ENCODE peak calls at places on chromosomes 7 and 10, in five cellular contexts. M is neural progenitor cell, D is GM23338, L is MM.1S, K is PC-9. F is an unnamed sample. For H3F3A, the result is how much of the 10 kb centered on the place peaks cover.

GRCh38 chr10:132511692-132512442 is 25.7 kb upstream of the INPP5A start:
- DNase-seq in L (no peak), M (no peak), D (no peak), K (no peak), F (no peak)

GRCh38 chr10:6046458-6047325 is 15.5 kb downstream of the IL2RA start:
- DNase-seq in L (no peak), D (no peak), M (no peak), K (no peak), F (no peak)

GRCh38 chr7:158228986-158229385 is 358.6 kb downstream of the PTPRN2 start:
- DNase-seq in L (peak), K (no peak), M (peak), D (peak), F (peak)

GRCh38 chr7:5591547-5591899 is 167.9 kb upstream of the TNRC18 start:
- DNase-seq in L (no peak), K (peak), M (peak), D (peak), F (peak)

GRCh38 chr10:101121661-101122045 is 9.4 kb upstream of the TLX1 start:
- DNase-seq in M (no peak), D (no peak), K (no peak), L (no peak), F (no peak)

GRCh38 chr7:14748461-14748860 is 154.1 kb downstream of the DGKB start:
- DNase-seq in D (no peak), M (no peak), K (no peak), L (no peak), F (peak)

GRCh38 chr7:53466396-53466795 is 431.0 kb downstream of the POM121L12 start:
- DNase-seq in L (no peak), D (no peak), K (no peak), M (no peak), F (no peak)

GRCh38 chr10:43944742-43945730 is 296.4 kb upstream of the ZNF32 start:
- DNase-seq in L (no peak), K (no peak), D (no peak), M (no peak), F (no peak)

GRCh38 chr10:131816941-131817700 is 83.7 kb upstream of the PPP2R2D start:
- DNase-seq in K (no peak), L (no peak), D (no peak), M (no peak), F (no peak)

GRCh38 chr7:75961194-75961593 is 33.2 kb downstream of the TMEM120A start:
- DNase-seq in M (peak), L (no peak), D (peak), K (no peak), F (no peak)

GRCh38 chr7:105012503-105013282 is 1.3 kb upstream of the KMT2E start:
- DNase-seq in L (peak), M (peak), K (peak), D (peak), F (peak)

GRCh38 chr7:147564771-147565476 is 1025.6 kb upstream of the C7orf33 start:
- DNase-seq in D (peak), K (no peak), L (no peak), M (no peak), F (no peak)

GRCh38 chr7:5827755-5828154 is 46.3 kb upstream of the RNF216 start:
- DNase-seq in M (peak), D (peak), L (peak), K (peak), F (peak)

GRCh38 chr7:139709460-139709859 is 68.3 kb downstream of the HIPK2 start:
- DNase-seq in K (no peak), L (no peak), M (no peak), D (no peak), F (no peak)

GRCh38 chr7:136086712-136087111 is 109.6 kb upstream of the MTPN start:
- DNase-seq in M (peak), D (peak), K (peak), L (peak), F (peak)

GRCh38 chr7:96701258-96701657 is 8.4 kb downstream of the SEM1 start:
- DNase-seq in M (peak), D (peak), K (no peak), L (no peak), F (no peak)

GRCh38 chr7:40969641-40970040 is 733.2 kb downstream of the INHBA start:
- DNase-seq in K (no peak), M (no peak), L (no peak), D (no peak), F (no peak)

GRCh38 chr10:105681051-105681450 is 1040.0 kb downstream of the SORCS3 start:
- DNase-seq in K (no peak), D (no peak), M (no peak), L (no peak), F (peak)

GRCh38 chr7:97499204-97499603 is 232.7 kb upstream of the TAC1 start:
- DNase-seq in M (peak), D (peak), K (no peak), L (peak), F (peak)

GRCh38 chr7:75762350-75762917 is 9.6 kb downstream of the CCL26 start:
- DNase-seq in M (peak), L (peak), K (peak), D (peak), F (peak)

GRCh38 chr10:78419481-78420265 is 386.0 kb downstream of the RPS24 start:
- DNase-seq in L (no peak), D (no peak), M (no peak), K (no peak), F (peak)

GRCh38 chr7:142539901-142540300 is 209.4 kb upstream of the PRSS1 start:
- DNase-seq in D (no peak), L (peak), K (peak), M (no peak), F (peak)

GRCh38 chr10:58086144-58086762 is 181.4 kb downstream of the IPMK start:
- DNase-seq in M (no peak), L (no peak), K (no peak), D (no peak), F (no peak)

GRCh38 chr10:117261501-117261900 is 20.6 kb downstream of the SLC18A2 start:
- DNase-seq in D (no peak), M (no peak), L (no peak), K (no peak), F (no peak)

GRCh38 chr10:86968271-86968993 is at the start of gene ADIRF:
- DNase-seq in K (peak), D (peak), M (no peak), L (no peak), F (peak)

GRCh38 chr10:61001731-61002122 is 57.7 kb upstream of the RHOBTB1 start:
- DNase-seq in K (no peak), M (no peak), L (no peak), D (peak), F (no peak)

GRCh38 chr10:113071446-113071845 is 121.4 kb downstream of the TCF7L2 start:
- DNase-seq in K (no peak), D (no peak), M (no peak), L (no peak), F (no peak)

GRCh38 chr7:108078156-108078781 is 51.9 kb downstream of the LAMB4 start:
- DNase-seq in M (no peak), D (no peak), K (no peak), L (no peak), F (no peak)

GRCh38 chr7:48321319-48322010 is 150.2 kb downstream of the ABCA13 start:
- DNase-seq in K (no peak), L (no peak), D (no peak), M (no peak), F (no peak)

GRCh38 chr10:5549462-5550249 is 24.9 kb downstream of the CALML3 start:
- DNase-seq in K (no peak), L (no peak), M (no peak), D (no peak), F (no peak)

GRCh38 chr7:66627151-66627681 is 1.5 kb upstream of the KCTD7 start:
- DNase-seq in L (no peak), D (no peak), K (no peak), M (no peak), F (no peak)

GRCh38 chr10:44949915-44950314 is 9.7 kb upstream of the RASSF4 start:
- DNase-seq in K (no peak), L (no peak), D (no peak), M (no peak), F (no peak)

GRCh38 chr7:155437836-155438235 is 20.1 kb upstream of the EN2 start:
- DNase-seq in K (no peak), M (no peak), L (no peak), D (no peak), F (no peak)

GRCh38 chr7:103914147-103914899 is 75.1 kb downstream of the RELN start:
- DNase-seq in D (no peak), M (no peak), L (no peak), K (no peak), F (no peak)

GRCh38 chr10:66455304-66455703 is 470.5 kb upstream of the LRRTM3 start:
- DNase-seq in L (peak), D (no peak), K (no peak), M (no peak), F (peak)
- TF ChIP-seq EZH2 in L (no peak), D (no peak), K (no peak), M (no peak), F (no peak)

GRCh38 chr10:119289227-119289925 is 82.0 kb downstream of the GRK5 start:
- DNase-seq in L (no peak), M (no peak), K (no peak), D (no peak), F (no peak)

GRCh38 chr10:119291223-119291900 is 84.0 kb downstream of the GRK5 start:
- DNase-seq in D (no peak), K (no peak), M (no peak), L (no peak), F (no peak)

GRCh38 chr10:119292968-119293367 is 85.6 kb downstream of the GRK5 start:
- DNase-seq in D (no peak), M (no peak), K (no peak), L (no peak), F (no peak)

GRCh38 chr10:119288574-119289001 is 81.2 kb downstream of the GRK5 start:
- DNase-seq in M (no peak), D (no peak), K (no peak), L (no peak), F (no peak)

DNA sequence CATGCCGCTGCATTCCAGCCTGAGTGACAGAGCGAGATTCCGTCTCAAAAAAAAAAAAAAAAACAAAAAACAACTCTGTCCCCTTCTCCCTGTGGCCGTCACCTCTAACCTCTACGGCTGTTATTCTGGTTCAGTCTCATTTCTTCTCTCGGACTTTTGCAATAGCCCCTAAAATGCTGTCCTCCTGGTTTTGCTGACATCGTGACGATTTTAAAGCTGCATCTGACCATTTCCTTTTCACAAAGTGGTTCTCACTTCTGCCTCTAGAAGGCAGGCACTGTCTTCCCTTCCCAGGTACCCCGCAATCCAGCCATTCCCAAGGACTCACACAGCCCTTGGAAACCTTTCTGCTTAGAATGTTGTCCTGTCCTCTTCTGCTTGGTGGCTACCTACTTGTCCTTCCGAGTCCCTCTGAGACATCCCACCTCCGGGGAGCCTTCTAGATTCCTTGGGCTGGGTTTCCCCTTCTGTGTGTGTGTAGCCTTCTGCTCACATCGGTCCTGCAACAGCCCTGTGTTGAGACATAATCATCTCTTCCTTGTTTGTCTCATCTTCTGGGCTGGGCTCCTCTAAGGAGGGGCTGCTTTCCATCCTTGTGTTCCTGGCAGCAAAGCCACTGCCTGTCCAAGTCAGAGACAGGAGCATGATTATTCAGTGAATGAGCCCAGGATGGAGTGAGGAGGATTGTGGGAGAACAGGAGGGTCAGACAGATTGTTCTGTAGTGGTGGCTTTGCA is 83.1 kb downstream of the GRK5 start:
- DNase-seq in D (peak), M (no peak), K (peak), L (no peak), F (no peak)
- TF ChIP-seq CTCF in D (peak), M (peak), K (peak), L (no peak), F (no peak)

DNA sequence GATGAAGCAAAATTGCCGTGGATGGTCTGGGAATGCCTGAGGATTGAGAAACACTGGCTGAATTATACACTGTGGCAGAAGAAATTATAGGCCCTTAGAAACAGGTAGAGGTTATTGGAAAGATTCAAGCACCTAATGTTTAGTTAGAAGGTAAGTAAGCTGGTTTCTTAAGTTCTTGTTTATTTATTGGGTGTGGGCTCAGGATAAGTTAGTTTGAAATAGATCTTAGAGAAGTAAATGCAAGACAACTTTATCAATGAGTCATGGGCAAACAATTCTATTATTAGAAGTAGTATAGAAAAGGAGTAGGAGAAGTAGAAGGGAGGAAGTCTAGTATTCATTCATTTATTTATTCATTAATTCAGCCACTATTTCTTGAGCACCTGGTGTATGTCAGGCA is 96.5 kb downstream of the KAT6B start:
- DNase-seq in D (no peak), K (peak), L (no peak), M (no peak), F (peak)
- H3F3A ChIP-seq in D (under half), K (half or more), L (under half), M (under half), F (under half)

DNA sequence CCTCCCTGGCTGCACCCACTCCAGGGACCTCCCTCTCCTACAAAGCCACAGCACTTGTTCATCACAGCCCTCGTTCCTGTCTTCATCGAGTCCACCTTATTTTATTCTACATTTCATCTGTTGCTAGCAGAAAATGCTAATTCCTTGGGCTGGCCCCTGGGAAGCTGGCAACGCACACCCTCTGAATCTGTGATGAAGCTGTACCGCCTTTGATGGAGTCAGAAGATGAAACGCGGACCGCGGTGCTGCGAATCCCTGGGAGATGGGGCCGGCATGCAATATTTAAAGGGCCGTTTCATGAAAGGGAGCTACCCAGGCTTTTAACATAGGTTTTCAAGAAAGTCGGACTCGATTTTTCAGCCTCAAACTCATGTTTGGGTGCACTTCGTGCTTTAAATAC is 88.5 kb downstream of the NPTX2 start:
- DNase-seq in D (no peak), K (no peak), M (no peak), L (no peak), F (no peak)
- TF ChIP-seq EZH2 in D (no peak), K (peak), M (no peak), L (no peak), F (no peak)